ENCODE peak calls at places on chromosomes 16 and 17, in ten cellular contexts. R is thoracic aorta, H is left ventricle myocardium inferior, V is epithelial cell of proximal tubule, X is astrocyte of the spinal cord, N is HFF-Myc, M is cardiac fibroblast, F is psoas muscle, S is PC-9, Z is HepG2. O is an unnamed sample.

GRCh38 chr17:79952265-79952877 is 83.3 kb downstream of the TBC1D16 start:
- DNase-seq in M (no peak), R (no peak), F (no peak), V (no peak), S (no peak), X (no peak), Z (no peak), N (no peak), H (peak), O (no peak)

GRCh38 chr17:12622726-12623125 is 43.0 kb upstream of the MYOCD start:
- DNase-seq in V (no peak), S (no peak), M (peak), F (no peak), H (no peak), N (no peak), X (no peak), R (no peak), Z (no peak), O (no peak)

GRCh38 chr16:30417447-30418349 is 10.3 kb downstream of the ZNF771 start:
- DNase-seq in N (peak), X (peak), Z (no peak), R (peak), V (no peak), F (peak), H (peak), S (peak), M (peak), O (peak)

GRCh38 chr17:2372681-2373080 is 28.2 kb downstream of the MNT start:
- DNase-seq in N (no peak), H (no peak), V (no peak), M (no peak), R (no peak), S (no peak), Z (no peak), F (no peak), X (no peak), O (no peak)

GRCh38 chr17:55301521-55302406 is 37.0 kb downstream of the HLF start:
- DNase-seq in S (no peak), Z (peak), V (no peak), R (no peak), H (no peak), N (no peak), X (no peak), M (peak), F (no peak), O (peak)

GRCh38 chr17:11682646-11683045 is 84.4 kb downstream of the DNAH9 start:
- DNase-seq in M (no peak), N (no peak), V (peak), X (no peak), R (no peak), S (no peak), Z (no peak), F (no peak), H (no peak), O (no peak)

GRCh38 chr16:89925596-89926079 is 2.5 kb downstream of the TUBB3 start:
- DNase-seq in X (no peak), N (no peak), S (no peak), F (no peak), H (no peak), R (no peak), Z (no peak), V (no peak), M (no peak), O (no peak)

GRCh38 chr16:75265911-75266701 is 14.7 kb upstream of the BCAR1 start:
- DNase-seq in H (peak), M (peak), X (peak), F (peak), S (peak), N (no peak), V (no peak), Z (peak), R (no peak), O (no peak)

GRCh38 chr17:7282752-7283321 is 1.3 kb downstream of the SLC2A4 start:
- DNase-seq in X (no peak), M (no peak), F (no peak), H (no peak), R (no peak), S (no peak), Z (peak), V (no peak), N (no peak), O (no peak)

GRCh38 chr17:19736071-19736470 is 12.0 kb downstream of the ALDH3A1 start:
- DNase-seq in R (no peak), S (no peak), H (peak), F (no peak), V (no peak), Z (no peak), X (no peak), N (no peak), M (no peak), O (no peak)

GRCh38 chr16:8869212-8869987 is 594 bp upstream of the CARHSP1 start:
- DNase-seq in N (no peak), S (no peak), V (no peak), H (no peak), M (no peak), X (no peak), Z (peak), F (no peak), R (no peak), O (no peak)

GRCh38 chr16:48494742-48495141 is 109.5 kb upstream of the SIAH1 start:
- DNase-seq in Z (no peak), F (no peak), N (no peak), V (no peak), H (no peak), M (no peak), S (no peak), R (no peak), X (no peak), O (no peak)

GRCh38 chr17:73595068-73595865 is 49.0 kb downstream of the SDK2 start:
- DNase-seq in M (no peak), H (peak), Z (no peak), F (peak), S (no peak), R (no peak), V (no peak), X (no peak), N (no peak), O (peak)

GRCh38 chr16:77437859-77438258 is 3.0 kb upstream of the ADAMTS18 start:
- DNase-seq in H (no peak), R (no peak), V (no peak), F (no peak), X (peak), S (no peak), N (no peak), M (peak), Z (no peak), O (no peak)

GRCh38 chr16:53911506-53911905 is 207.6 kb downstream of the FTO start:
- DNase-seq in X (peak), H (no peak), M (peak), V (no peak), F (no peak), Z (no peak), N (peak), S (no peak), R (no peak), O (no peak)

GRCh38 chr17:38883592-38884526 is 14.0 kb downstream of the LASP1 start:
- DNase-seq in X (peak), F (no peak), N (no peak), M (peak), R (no peak), Z (no peak), H (no peak), V (no peak), S (no peak), O (no peak)

GRCh38 chr17:76686538-76687277 is 24.1 kb downstream of the MXRA7 start:
- DNase-seq in M (no peak), F (no peak), N (no peak), H (no peak), S (no peak), X (no peak), R (no peak), V (no peak), Z (no peak), O (no peak)

GRCh38 chr17:681738-682137 is 32.9 kb downstream of the VPS53 start:
- DNase-seq in S (no peak), V (no peak), R (no peak), X (peak), Z (no peak), F (no peak), H (no peak), M (peak), N (no peak), O (no peak)

GRCh38 chr16:50448522-50448921 is 79.7 kb upstream of the BRD7 start:
- DNase-seq in X (no peak), R (no peak), H (no peak), N (no peak), F (no peak), Z (peak), M (no peak), S (no peak), V (no peak), O (no peak)

GRCh38 chr16:1940273-1941161 is 2.5 kb downstream of the MSRB1 start:
- DNase-seq in N (no peak), X (no peak), V (no peak), S (no peak), R (no peak), H (no peak), M (no peak), Z (peak), F (no peak), O (no peak)

GRCh38 chr16:51166116-51166515 is 15.0 kb upstream of the SALL1 start:
- DNase-seq in M (no peak), F (no peak), X (no peak), H (no peak), Z (no peak), V (no peak), R (no peak), S (no peak), N (no peak), O (no peak)

GRCh38 chr17:8225813-8226535 is 15.6 kb upstream of the AURKB start:
- DNase-seq in Z (no peak), N (no peak), V (no peak), H (no peak), S (no peak), M (peak), X (peak), F (peak), R (no peak), O (no peak)

GRCh38 chr16:90008708-90009145 is 10.5 kb downstream of the DBNDD1 start:
- DNase-seq in Z (no peak), V (no peak), F (no peak), H (no peak), M (no peak), R (no peak), X (peak), S (no peak), N (no peak), O (no peak)

GRCh38 chr16:12583237-12583897 is 220.3 kb downstream of the CPPED1 start:
- DNase-seq in N (no peak), Z (no peak), S (no peak), V (no peak), F (no peak), X (no peak), H (no peak), M (no peak), R (no peak), O (no peak)

GRCh38 chr17:39666601-39667261 is 1.5 kb upstream of the PNMT start:
- DNase-seq in H (peak), M (peak), R (peak), Z (no peak), S (no peak), V (no peak), X (no peak), F (peak), N (no peak), O (no peak)

GRCh38 chr16:48444574-48444973 is 59.4 kb upstream of the SIAH1 start:
- DNase-seq in R (no peak), H (no peak), V (no peak), F (peak), X (peak), Z (no peak), N (peak), S (peak), M (peak), O (peak)

GRCh38 chr17:57084361-57084801 is 665 bp upstream of the AKAP1 start:
- DNase-seq in H (no peak), X (no peak), R (no peak), Z (no peak), S (peak), M (no peak), V (no peak), F (no peak), N (no peak), O (peak)

GRCh38 chr17:57084802-57085447 is at the start of gene AKAP1:
- DNase-seq in X (peak), V (no peak), H (peak), N (peak), R (peak), Z (peak), S (peak), F (peak), M (peak), O (peak)

GRCh38 chr17:57086069-57086930 is 1.3 kb downstream of the AKAP1 start:
- DNase-seq in R (no peak), V (no peak), N (no peak), Z (peak), S (no peak), F (no peak), H (no peak), X (no peak), M (peak), O (peak)

GRCh38 chr17:57088298-57088697 is 3.3 kb downstream of the AKAP1 start:
- DNase-seq in X (no peak), N (no peak), V (no peak), F (no peak), R (no peak), Z (no peak), S (no peak), M (no peak), H (no peak), O (no peak)

GRCh38 chr17:57085448-57086068 is 512 bp downstream of the AKAP1 start:
- DNase-seq in H (peak), V (no peak), F (peak), X (peak), N (no peak), S (peak), Z (peak), M (peak), R (no peak), O (no peak)
- TF ChIP-seq CTCF in H (peak), V (peak), F (no peak), X (peak), N (peak), S (no peak), Z (peak), M (no peak), R (no peak), O (peak)

DNA sequence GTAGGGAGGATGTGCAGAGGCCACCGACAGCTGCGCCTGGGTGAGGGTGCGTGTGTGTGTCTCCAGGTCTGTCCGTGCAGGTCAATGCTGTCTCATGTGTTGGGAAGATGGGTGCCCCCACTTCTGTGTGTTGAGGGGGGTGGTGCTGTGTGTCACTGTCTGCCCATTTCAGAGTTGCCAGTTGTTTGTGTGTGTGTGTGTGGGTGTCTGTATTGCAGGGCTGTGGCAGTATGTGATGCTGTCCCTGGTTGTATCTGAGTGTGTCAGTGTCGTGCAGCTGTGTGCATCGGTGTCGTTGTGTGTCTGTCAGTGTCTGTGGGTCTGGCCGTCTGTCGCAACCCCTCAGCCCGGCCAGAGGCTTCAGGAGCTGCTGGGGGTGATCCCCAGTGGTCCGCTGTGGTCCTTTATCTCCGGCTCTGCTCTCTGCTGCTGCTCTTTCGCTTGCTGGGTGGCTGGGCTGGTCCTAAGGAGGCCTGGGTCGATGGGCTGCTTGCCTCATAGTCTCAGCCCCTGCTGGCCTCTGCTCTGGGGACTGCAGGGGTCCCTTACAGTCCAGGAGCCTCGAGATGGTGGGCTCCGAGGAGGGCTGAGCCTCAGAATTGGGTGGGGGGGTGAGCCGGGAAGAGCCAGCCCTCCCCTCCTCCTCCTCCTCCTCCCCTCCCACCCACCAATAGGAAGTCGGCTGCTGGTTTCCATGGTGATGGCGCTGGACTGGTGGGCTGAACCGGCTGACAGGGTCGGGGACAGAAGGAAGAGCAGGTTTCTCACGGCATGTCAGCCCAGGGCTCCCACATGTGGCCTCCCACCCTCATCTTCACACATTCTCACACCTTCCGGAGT is at the start of gene TSPOAP1:
- DNase-seq in F (no peak), V (no peak), N (no peak), H (peak), S (no peak), M (no peak), X (no peak), R (no peak), Z (no peak), O (no peak)
- H3K4me3 ChIP-seq in F (no peak), V (no peak), N (no peak), H (no peak), S (no peak), M (no peak), X (no peak), R (peak), Z (no peak), O (no peak)

DNA sequence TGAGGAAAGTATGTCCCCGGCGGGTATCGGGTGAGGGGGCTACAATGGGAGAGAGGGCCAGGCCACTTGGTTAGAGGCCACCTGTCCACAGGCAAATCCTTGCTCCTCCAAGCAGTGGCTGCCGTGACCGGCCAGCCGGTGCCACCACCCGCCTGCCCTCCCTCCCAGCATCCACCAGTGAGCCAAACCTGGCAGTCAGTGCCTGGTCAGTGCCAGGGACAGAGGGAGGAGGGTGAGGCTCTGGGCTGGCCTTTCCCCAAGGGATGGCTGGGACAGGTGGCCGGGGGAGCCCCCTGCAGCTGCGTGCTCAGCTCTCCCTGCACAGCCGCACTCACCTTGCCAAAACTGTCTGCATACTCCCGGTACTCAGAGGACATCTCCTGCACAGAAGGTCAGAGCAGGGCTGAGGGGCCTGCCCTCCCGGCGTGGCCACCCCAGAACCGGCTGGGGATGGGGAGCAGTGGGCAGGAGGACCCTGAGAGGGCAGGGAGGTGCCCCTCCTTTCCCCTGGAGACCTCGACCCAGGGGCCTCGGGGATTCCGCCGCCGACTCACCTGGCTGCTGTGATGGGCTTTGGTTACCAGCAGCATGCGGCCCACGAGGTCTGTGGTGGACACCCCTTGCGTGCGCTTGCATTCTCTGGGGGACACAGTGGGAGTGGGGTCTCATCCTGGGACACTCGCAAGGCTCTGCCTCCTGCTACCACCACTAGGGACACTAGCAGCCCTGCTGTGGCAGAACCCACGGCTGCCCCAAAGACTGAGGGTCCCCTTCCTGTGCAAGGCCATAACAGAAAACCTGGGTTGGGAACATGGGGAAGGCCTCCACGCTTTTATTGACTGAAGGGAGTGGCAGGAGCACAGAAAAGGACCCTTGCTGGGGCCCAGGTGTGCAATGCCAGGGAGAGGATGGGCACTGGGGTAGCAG is 3.7 kb downstream of the PCYT2 start:
- DNase-seq in H (no peak), N (no peak), Z (no peak), V (no peak), X (no peak), M (no peak), F (peak), R (no peak), S (no peak), O (no peak)
- TF ChIP-seq CTCF in H (no peak), N (peak), Z (peak), V (peak), X (peak), M (peak), F (no peak), R (no peak), S (no peak), O (no peak)

GRCh38 chr17:50143461-50144176 is 6.9 kb downstream of the PPP1R9B start:
- DNase-seq in R (no peak), N (no peak), V (no peak), F (no peak), H (no peak), M (no peak), X (no peak), Z (no peak), S (no peak), O (no peak)

GRCh38 chr17:50145532-50146229 is 4.8 kb downstream of the PPP1R9B start:
- DNase-seq in Z (no peak), X (no peak), S (no peak), R (no peak), M (no peak), F (no peak), H (no peak), N (no peak), V (no peak), O (no peak)

GRCh38 chr17:50146230-50146926 is 4.1 kb downstream of the PPP1R9B start:
- DNase-seq in N (no peak), Z (no peak), M (no peak), S (no peak), H (no peak), X (no peak), F (no peak), R (no peak), V (no peak), O (no peak)

GRCh38 chr17:50144346-50144745 is 6.1 kb downstream of the PPP1R9B start:
- DNase-seq in R (no peak), H (no peak), Z (no peak), X (no peak), M (no peak), V (no peak), S (no peak), N (no peak), F (no peak), O (no peak)

DNA sequence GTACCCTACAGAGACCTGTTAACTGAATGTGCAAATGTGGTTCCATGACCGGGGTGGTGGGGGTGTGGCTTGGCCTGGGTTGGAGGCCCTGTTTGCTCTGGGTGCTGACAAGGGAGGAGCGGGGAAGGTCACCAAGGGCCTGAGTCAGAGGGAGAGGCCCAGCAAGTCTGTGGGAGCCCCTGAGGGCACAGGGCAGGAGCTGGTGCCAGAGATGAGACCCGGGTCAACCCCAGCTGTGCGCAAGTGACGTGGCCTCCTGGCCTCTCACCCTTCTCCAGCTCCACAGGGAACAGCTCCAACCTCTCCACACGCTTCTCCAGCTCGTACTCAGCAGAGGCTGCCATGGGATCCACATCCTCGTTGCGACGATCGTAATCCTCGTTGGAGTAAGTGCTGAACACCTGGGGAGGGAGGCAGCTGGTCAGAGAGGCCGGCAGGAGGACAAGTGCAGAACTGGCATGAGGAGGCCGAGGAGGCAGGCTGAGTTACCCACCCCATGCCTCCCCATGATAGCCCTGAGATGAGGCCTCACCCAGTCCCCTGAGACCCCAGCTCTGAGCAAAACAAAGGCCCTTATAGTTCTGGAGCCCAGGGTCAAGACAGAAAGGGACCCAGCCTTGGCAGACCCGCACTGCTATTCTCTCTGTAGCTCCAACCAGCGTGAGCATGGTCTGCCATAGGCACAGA is 5.5 kb downstream of the PPP1R9B start:
- DNase-seq in X (no peak), S (peak), R (no peak), N (no peak), M (no peak), F (peak), H (no peak), Z (no peak), V (no peak), O (peak)
- H3K4me3 ChIP-seq in X (no peak), S (no peak), R (peak), N (no peak), M (no peak), F (no peak), H (peak), Z (no peak), V (no peak), O (no peak)

GRCh38 chr16:71461686-71462648 is at the start of gene ZNF23:
- DNase-seq in M (peak), N (no peak), V (no peak), S (peak), F (peak), H (peak), R (peak), Z (peak), X (peak), O (peak)
- TF ChIP-seq CTCF in M (no peak), N (no peak), V (no peak), S (peak), F (peak), H (peak), R (no peak), Z (peak), X (peak), O (no peak)